ENCODE peak calls at places on chromosomes 16 and 17, in eight cellular contexts. H is SK-N-SH, M is stomach, F is K562, L is GM12878, S is transverse colon, E is HepG2, I is upper lobe of left lung. Y is an unnamed sample.

GRCh38 chr16:58264961-58265479 is 29.8 kb downstream of the PRSS54 start:
- DNase-seq in F (peak; percentile 69), I (no peak), L (no peak), S (peak; percentile 44), M (no peak), E (no peak), H (peak; percentile 28), Y (no peak)

GRCh38 chr16:5709889-5710288 is 612.3 kb upstream of the EEF2KMT start:
- DNase-seq in F (no peak), H (no peak), L (no peak), S (no peak), M (no peak), I (no peak), E (no peak), Y (no peak)

GRCh38 chr17:32882734-32883133 is 5.8 kb upstream of the MYO1D start:
- DNase-seq in E (no peak), F (peak; percentile 68), L (no peak), M (no peak), S (no peak), H (no peak), I (no peak), Y (no peak)

GRCh38 chr17:43791589-43791988 is 11.4 kb downstream of the CFAP97D1 start:
- DNase-seq in L (no peak), F (peak; percentile 57), E (peak; percentile 66), M (no peak), S (no peak), I (no peak), H (peak; percentile 55), Y (no peak)

GRCh38 chr17:8611671-8612298 is 18.7 kb downstream of the MYH10 start:
- DNase-seq in F (no peak), M (no peak), H (no peak), I (no peak), S (no peak), L (no peak), E (no peak), Y (no peak)

GRCh38 chr16:50528820-50529219 is 19.4 kb upstream of the NKD1 start:
- DNase-seq in I (no peak), F (no peak), M (no peak), L (no peak), S (no peak), H (no peak), E (no peak), Y (no peak)

GRCh38 chr17:7887038-7887481 is 1.5 kb upstream of the CHD3 start:
- DNase-seq in I (no peak), S (no peak), L (no peak), F (no peak), H (no peak), E (no peak), M (no peak), Y (no peak)

GRCh38 chr16:69366431-69366830 is 14.8 kb upstream of the TMED6 start:
- DNase-seq in E (no peak), M (no peak), S (no peak), F (no peak), H (no peak), I (no peak), L (no peak), Y (no peak)

GRCh38 chr17:82003411-82004381 is 19.0 kb downstream of the CENPX start:
- DNase-seq in M (no peak), E (peak; percentile 92), I (peak; percentile 88), S (peak; percentile 53), F (no peak), L (no peak), H (no peak), Y (peak; percentile 87)

GRCh38 chr16:920722-921121 is 50.1 kb downstream of the LMF1 start:
- DNase-seq in M (no peak), S (no peak), F (no peak), L (no peak), I (peak; percentile 47), E (no peak), H (no peak), Y (no peak)

GRCh38 chr17:33560165-33560564 is 267.1 kb upstream of the ASIC2 start:
- DNase-seq in H (no peak), L (no peak), I (no peak), S (no peak), F (no peak), E (no peak), M (no peak), Y (no peak)

GRCh38 chr16:55476625-55477533 is 2.1 kb upstream of the MMP2 start:
- DNase-seq in H (no peak), I (no peak), S (no peak), M (no peak), F (no peak), L (no peak), E (no peak), Y (no peak)

GRCh38 chr17:28743243-28744103 is at the start of gene TRAF4:
- DNase-seq in H (peak; percentile 92), S (peak; percentile 89), F (peak; percentile 93), I (peak; percentile 97), L (no peak), E (peak; percentile 73), M (peak; percentile 89), Y (no peak)

GRCh38 chr16:14071576-14072271 is 605 bp downstream of the MRTFB start:
- DNase-seq in S (no peak), L (no peak), H (no peak), E (peak; percentile 30), I (no peak), M (no peak), F (no peak), Y (no peak)

GRCh38 chr16:56547120-56547948 is 17.5 kb upstream of the MT4 start:
- DNase-seq in L (no peak), M (no peak), H (peak; percentile 20), E (no peak), F (peak; percentile 24), I (peak; percentile 8), S (no peak), Y (no peak)

GRCh38 chr16:13909872-13910303 is 10.1 kb upstream of the ERCC4 start:
- DNase-seq in S (no peak), H (no peak), M (peak; percentile 87), E (peak; percentile 92), F (no peak), L (no peak), I (no peak), Y (no peak)

GRCh38 chr17:9899280-9900018 is 5.6 kb downstream of the RCVRN start:
- DNase-seq in M (no peak), L (no peak), I (no peak), E (no peak), F (no peak), H (no peak), S (no peak), Y (no peak)

GRCh38 chr16:71929048-71929447 is 33.7 kb downstream of the IST1 start:
- DNase-seq in F (no peak), H (no peak), L (no peak), S (peak; percentile 26), M (no peak), E (no peak), I (no peak), Y (no peak)

GRCh38 chr16:71927787-71928186 is 32.5 kb downstream of the IST1 start:
- DNase-seq in F (no peak), E (no peak), L (no peak), H (no peak), S (no peak), I (no peak), M (no peak), Y (no peak)

GRCh38 chr16:71924710-71925109 is 29.4 kb downstream of the IST1 start:
- DNase-seq in S (no peak), I (no peak), H (no peak), M (no peak), F (no peak), E (no peak), L (no peak), Y (no peak)

GRCh38 chr16:71930013-71930563 is 34.8 kb downstream of the IST1 start:
- DNase-seq in F (no peak), L (no peak), S (no peak), E (no peak), I (no peak), H (no peak), M (no peak), Y (no peak)

DNA sequence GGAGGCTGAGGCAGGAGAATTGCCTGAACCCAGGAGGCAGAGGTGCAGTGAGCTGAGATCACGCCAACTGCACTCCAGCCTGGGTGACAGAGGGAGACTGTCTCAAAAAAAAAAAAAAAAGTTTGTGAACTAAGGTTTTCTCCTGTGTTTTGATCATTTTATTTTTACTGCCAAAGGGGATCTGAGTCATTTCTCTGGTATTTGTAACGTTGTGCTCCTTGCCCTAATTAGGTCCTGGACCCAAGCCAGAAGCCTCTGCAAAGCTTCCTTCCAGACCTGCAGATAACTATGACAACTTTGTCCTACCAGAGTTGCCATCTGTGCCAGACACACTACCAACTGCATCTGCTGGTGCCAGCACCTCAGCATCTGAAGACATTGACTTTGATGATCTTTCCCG is 32.1 kb downstream of the IST1 start:
- DNase-seq in E (no peak), F (no peak), S (peak; percentile 81), I (no peak), M (peak; percentile 44), H (no peak), L (no peak), Y (no peak)
- TF ChIP-seq POLR2AphosphoS5 in E (no peak), F (no peak), S (no peak), I (no peak), M (peak; percentile 54), H (peak; percentile 55), L (no peak), Y (no peak)

DNA sequence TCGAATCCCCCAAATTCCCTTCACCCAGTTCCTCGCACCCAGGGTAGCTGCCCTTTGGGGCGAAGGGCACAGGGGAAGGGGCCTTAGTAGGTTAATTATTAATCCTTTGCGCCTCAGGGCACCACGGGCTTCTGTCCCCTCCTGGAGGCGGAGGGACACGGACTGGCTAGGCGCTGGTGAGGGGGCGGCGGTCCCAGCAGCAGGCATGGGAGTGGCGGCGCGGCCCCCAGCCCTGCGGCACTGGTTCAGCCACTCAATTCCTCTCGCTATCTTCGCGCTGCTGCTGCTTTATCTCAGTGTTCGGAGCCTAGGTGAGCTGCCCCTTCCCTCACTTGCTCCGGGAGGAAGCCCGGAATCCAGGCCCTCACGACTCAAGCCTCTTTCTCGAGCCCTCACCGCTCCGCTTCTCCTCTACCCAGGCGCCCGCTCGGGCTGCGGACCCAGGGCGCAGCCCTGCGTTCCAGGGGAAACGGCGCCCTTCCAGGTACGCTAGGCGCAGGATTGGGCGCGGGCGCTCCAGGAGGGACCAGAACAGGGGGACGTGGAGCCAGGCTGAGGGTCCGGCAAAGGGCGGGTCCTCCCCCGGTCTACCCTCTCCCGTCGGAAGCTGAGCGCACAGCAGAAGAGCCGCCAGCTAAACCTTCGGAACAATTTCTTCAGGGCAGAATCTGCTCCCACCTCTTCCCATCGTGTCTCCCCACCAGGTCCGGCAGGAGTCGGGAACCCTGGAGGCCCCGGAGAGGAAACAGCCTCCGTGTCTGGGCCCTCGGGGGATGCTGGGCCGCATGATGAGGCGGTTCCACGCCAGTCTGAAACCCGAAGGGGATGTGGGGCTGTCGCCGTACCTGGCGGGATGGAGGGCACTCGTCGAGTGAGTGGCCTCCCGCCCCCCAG is at the start of gene GLTPD2:
- DNase-seq in S (peak; percentile 19), L (no peak), M (no peak), F (no peak), E (peak; percentile 82), I (peak; percentile 84), H (peak; percentile 48), Y (no peak)
- TF ChIP-seq EP300 in S (no peak), L (no peak), M (no peak), F (no peak), E (no peak), I (no peak), H (no peak), Y (no peak)

GRCh38 chr16:12546918-12547607 is 256.6 kb downstream of the CPPED1 start:
- DNase-seq in M (no peak), L (peak; percentile 89), I (no peak), F (no peak), S (no peak), E (no peak), H (no peak), Y (no peak)
- H3K4me1 ChIP-seq in M (no peaks in the 10 kb centered on the region), L (peaks cover 72% of the 10 kb centered on the region), I (peaks cover 10% of the 10 kb centered on the region), F (no peaks in the 10 kb centered on the region), S (no peaks in the 10 kb centered on the region), E (peaks cover 50% of the 10 kb centered on the region), H (no peaks in the 10 kb centered on the region), Y (peaks cover 13% of the 10 kb centered on the region)

GRCh38 chr16:4288148-4288921 is 15.5 kb upstream of the TFAP4 start:
- DNase-seq in F (peak; percentile 89), S (peak; percentile 81), L (no peak), E (peak; percentile 55), I (peak; percentile 94), H (peak; percentile 91), M (peak; percentile 79), Y (peak; percentile 86)
- TF ChIP-seq POLR2AphosphoS5 in F (no peak), S (no peak), L (no peak), E (no peak), I (peak; percentile 5), H (no peak), M (peak; percentile 18), Y (no peak)